ENCODE peak calls at places on chromosomes 12 and 14, in six cellular contexts. One of them, this sample, is unnamed.

GRCh38 chr12:69252033-69252432 is 12.7 kb downstream of the CPSF6 start:
- DNase-seq in cardiac muscle cell: no peak
- DNase-seq in astrocyte: no peak
- DNase-seq in aorta: no peak
- DNase-seq in left ventricle myocardium inferior: no peak
- DNase-seq in PC-3: no peak
- DNase-seq in this sample: no peak

GRCh38 chr12:41286426-41286825 is 98.3 kb downstream of the PDZRN4 start:
- DNase-seq in cardiac muscle cell: peak; percentile 34
- DNase-seq in astrocyte: no peak
- DNase-seq in aorta: no peak
- DNase-seq in left ventricle myocardium inferior: no peak
- DNase-seq in PC-3: peak; percentile 42
- DNase-seq in this sample: peak; percentile 45

GRCh38 chr14:92986254-92987147 is 63.6 kb downstream of the CHGA start:
- DNase-seq in cardiac muscle cell: no peak
- DNase-seq in astrocyte: peak; percentile 32
- DNase-seq in aorta: peak; percentile 64
- DNase-seq in left ventricle myocardium inferior: no peak
- DNase-seq in PC-3: peak; percentile 86
- DNase-seq in this sample: peak; percentile 53

GRCh38 chr12:1328385-1328784 is 266.0 kb downstream of the FBXL14 start:
- DNase-seq in cardiac muscle cell: no peak
- DNase-seq in astrocyte: no peak
- DNase-seq in aorta: peak; percentile 83
- DNase-seq in left ventricle myocardium inferior: peak; percentile 47
- DNase-seq in PC-3: no peak
- DNase-seq in this sample: no peak

GRCh38 chr12:39061576-39061975 is 156.2 kb upstream of the CPNE8 start:
- DNase-seq in cardiac muscle cell: no peak
- DNase-seq in astrocyte: no peak
- DNase-seq in aorta: no peak
- DNase-seq in left ventricle myocardium inferior: no peak
- DNase-seq in PC-3: no peak
- DNase-seq in this sample: no peak

GRCh38 chr14:76546426-76547221 is 170.7 kb downstream of the ESRRB start:
- DNase-seq in cardiac muscle cell: peak; percentile 67
- DNase-seq in astrocyte: no peak
- DNase-seq in aorta: no peak
- DNase-seq in left ventricle myocardium inferior: no peak
- DNase-seq in PC-3: peak; percentile 29
- DNase-seq in this sample: peak; percentile 66

GRCh38 chr12:116066381-116067230 is 210.9 kb downstream of the MED13L start:
- DNase-seq in cardiac muscle cell: peak; percentile 67
- DNase-seq in astrocyte: no peak
- DNase-seq in aorta: peak; percentile 64
- DNase-seq in left ventricle myocardium inferior: peak; percentile 23
- DNase-seq in PC-3: peak; percentile 66
- DNase-seq in this sample: peak; percentile 48

GRCh38 chr12:88472248-88472647 is 108.0 kb downstream of the KITLG start:
- DNase-seq in cardiac muscle cell: no peak
- DNase-seq in astrocyte: peak; percentile 40
- DNase-seq in aorta: no peak
- DNase-seq in left ventricle myocardium inferior: no peak
- DNase-seq in PC-3: peak; percentile 39
- DNase-seq in this sample: peak; percentile 49

GRCh38 chr14:92609955-92610354 is 96.4 kb downstream of the RIN3 start:
- DNase-seq in cardiac muscle cell: no peak
- DNase-seq in astrocyte: no peak
- DNase-seq in aorta: no peak
- DNase-seq in left ventricle myocardium inferior: no peak
- DNase-seq in PC-3: no peak
- DNase-seq in this sample: peak; percentile 75

GRCh38 chr12:132066345-132066685 is 77.8 kb downstream of the DDX51 start:
- DNase-seq in cardiac muscle cell: no peak
- DNase-seq in astrocyte: no peak
- DNase-seq in aorta: no peak
- DNase-seq in left ventricle myocardium inferior: no peak
- DNase-seq in PC-3: no peak
- DNase-seq in this sample: no peak

GRCh38 chr14:102772781-102773570 is 4.3 kb upstream of the TRAF3 start:
- DNase-seq in cardiac muscle cell: peak; percentile 41
- DNase-seq in astrocyte: no peak
- DNase-seq in aorta: peak; percentile 30
- DNase-seq in left ventricle myocardium inferior: no peak
- DNase-seq in PC-3: no peak
- DNase-seq in this sample: no peak

GRCh38 chr14:87066221-87066817 is 926.7 kb downstream of the GALC start:
- DNase-seq in cardiac muscle cell: peak; percentile 12
- DNase-seq in astrocyte: no peak
- DNase-seq in aorta: no peak
- DNase-seq in left ventricle myocardium inferior: no peak
- DNase-seq in PC-3: peak; percentile 3
- DNase-seq in this sample: peak; percentile 22

GRCh38 chr14:23114669-23115491 is 4.2 kb downstream of the CEBPE start:
- DNase-seq in cardiac muscle cell: no peak
- DNase-seq in astrocyte: peak; percentile 98
- DNase-seq in aorta: peak; percentile 69
- DNase-seq in left ventricle myocardium inferior: no peak
- DNase-seq in PC-3: peak; percentile 93
- DNase-seq in this sample: peak; percentile 97

GRCh38 chr14:69464829-69465228 is 19.7 kb upstream of the PLEKHD1 start:
- DNase-seq in cardiac muscle cell: no peak
- DNase-seq in astrocyte: peak; percentile 95
- DNase-seq in aorta: no peak
- DNase-seq in left ventricle myocardium inferior: no peak
- DNase-seq in PC-3: peak; percentile 92
- DNase-seq in this sample: no peak

GRCh38 chr12:76639646-76640045 is 80.1 kb upstream of the OSBPL8 start:
- DNase-seq in cardiac muscle cell: no peak
- DNase-seq in astrocyte: no peak
- DNase-seq in aorta: no peak
- DNase-seq in left ventricle myocardium inferior: no peak
- DNase-seq in PC-3: no peak
- DNase-seq in this sample: no peak

GRCh38 chr14:93005135-93005813 is 82.3 kb downstream of the CHGA start:
- DNase-seq in cardiac muscle cell: no peak
- DNase-seq in astrocyte: no peak
- DNase-seq in aorta: no peak
- DNase-seq in left ventricle myocardium inferior: no peak
- DNase-seq in PC-3: no peak
- DNase-seq in this sample: no peak

GRCh38 chr12:119749666-119750065 is 81.7 kb downstream of the PRKAB1 start:
- DNase-seq in cardiac muscle cell: no peak
- DNase-seq in astrocyte: peak; percentile 17
- DNase-seq in aorta: no peak
- DNase-seq in left ventricle myocardium inferior: no peak
- DNase-seq in PC-3: no peak
- DNase-seq in this sample: no peak

GRCh38 chr14:70257526-70257925 is 68.8 kb upstream of the SLC8A3 start:
- DNase-seq in cardiac muscle cell: no peak
- DNase-seq in astrocyte: no peak
- DNase-seq in aorta: no peak
- DNase-seq in left ventricle myocardium inferior: no peak
- DNase-seq in PC-3: peak; percentile 64
- DNase-seq in this sample: peak; percentile 19

GRCh38 chr14:93745603-93746273 is 42.5 kb downstream of the PRIMA1 start:
- DNase-seq in cardiac muscle cell: peak; percentile 30
- DNase-seq in astrocyte: no peak
- DNase-seq in aorta: no peak
- DNase-seq in left ventricle myocardium inferior: no peak
- DNase-seq in PC-3: no peak
- DNase-seq in this sample: no peak

GRCh38 chr12:5690240-5690639 is 254.8 kb downstream of the ANO2 start:
- DNase-seq in cardiac muscle cell: no peak
- DNase-seq in astrocyte: no peak
- DNase-seq in aorta: no peak
- DNase-seq in left ventricle myocardium inferior: no peak
- DNase-seq in PC-3: no peak
- DNase-seq in this sample: no peak

GRCh38 chr12:5692850-5693249 is 252.2 kb downstream of the ANO2 start:
- DNase-seq in cardiac muscle cell: no peak
- DNase-seq in astrocyte: no peak
- DNase-seq in aorta: no peak
- DNase-seq in left ventricle myocardium inferior: no peak
- DNase-seq in PC-3: no peak
- DNase-seq in this sample: no peak

GRCh38 chr12:5689773-5690172 is 255.3 kb downstream of the ANO2 start:
- DNase-seq in cardiac muscle cell: no peak
- DNase-seq in astrocyte: no peak
- DNase-seq in aorta: no peak
- DNase-seq in left ventricle myocardium inferior: no peak
- DNase-seq in PC-3: no peak
- DNase-seq in this sample: no peak

GRCh38 chr12:5694759-5695409 is 250.2 kb downstream of the ANO2 start:
- DNase-seq in cardiac muscle cell: peak; percentile 12
- DNase-seq in astrocyte: peak; percentile 47
- DNase-seq in aorta: no peak
- DNase-seq in left ventricle myocardium inferior: no peak
- DNase-seq in PC-3: no peak
- DNase-seq in this sample: peak; percentile 76

DNA sequence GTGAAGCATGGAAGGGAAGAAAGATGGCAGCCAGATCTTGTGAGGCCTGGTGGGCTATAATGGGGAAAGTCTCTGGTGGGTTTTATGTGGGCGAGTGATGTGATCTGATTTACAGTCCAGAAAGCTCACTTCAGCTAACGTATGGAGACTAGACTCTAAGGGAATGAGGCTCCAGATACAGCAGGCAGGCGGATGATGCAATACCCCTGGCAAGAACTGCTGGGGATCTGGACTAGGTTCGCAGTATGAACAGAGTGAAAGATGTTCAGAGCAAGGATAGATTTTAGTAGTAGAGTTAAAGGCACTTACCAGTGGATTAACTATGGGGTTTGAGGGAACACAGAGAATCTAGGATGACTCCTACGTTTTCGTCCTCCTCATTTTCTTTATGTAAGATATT is 253.1 kb downstream of the ANO2 start:
- DNase-seq in cardiac muscle cell: no peak
- DNase-seq in astrocyte: no peak
- DNase-seq in aorta: no peak
- DNase-seq in left ventricle myocardium inferior: peak; percentile 28
- DNase-seq in PC-3: no peak
- DNase-seq in this sample: no peak
- H3K27me3 ChIP-seq in cardiac muscle cell: no peaks in the 10 kb centered on the region
- H3K27me3 ChIP-seq in astrocyte: no peaks in the 10 kb centered on the region
- H3K27me3 ChIP-seq in aorta: no peaks in the 10 kb centered on the region
- H3K27me3 ChIP-seq in left ventricle myocardium inferior: peaks cover 7% of the 10 kb centered on the region
- H3K27me3 ChIP-seq in PC-3: no peaks in the 10 kb centered on the region
- H3K27me3 ChIP-seq in this sample: no peaks in the 10 kb centered on the region

GRCh38 chr12:5713599-5714001 is 231.5 kb downstream of the ANO2 start:
- DNase-seq in cardiac muscle cell: no peak
- DNase-seq in astrocyte: no peak
- DNase-seq in aorta: no peak
- DNase-seq in left ventricle myocardium inferior: peak; percentile 18
- DNase-seq in PC-3: no peak
- DNase-seq in this sample: no peak
- H3K27me3 ChIP-seq in cardiac muscle cell: no peaks in the 10 kb centered on the region
- H3K27me3 ChIP-seq in astrocyte: no peaks in the 10 kb centered on the region
- H3K27me3 ChIP-seq in aorta: no peaks in the 10 kb centered on the region
- H3K27me3 ChIP-seq in left ventricle myocardium inferior: peaks cover 7% of the 10 kb centered on the region
- H3K27me3 ChIP-seq in PC-3: peaks cover 17% of the 10 kb centered on the region
- H3K27me3 ChIP-seq in this sample: no peaks in the 10 kb centered on the region

GRCh38 chr12:49541140-49541861 is 2.5 kb downstream of the KCNH3 start:
- DNase-seq in cardiac muscle cell: peak; percentile 8
- DNase-seq in astrocyte: no peak
- DNase-seq in aorta: no peak
- DNase-seq in left ventricle myocardium inferior: no peak
- DNase-seq in PC-3: no peak
- DNase-seq in this sample: no peak
- H3K27me3 ChIP-seq in cardiac muscle cell: peaks cover 99% of the 10 kb centered on the region
- H3K27me3 ChIP-seq in astrocyte: peaks cover 54% of the 10 kb centered on the region
- H3K27me3 ChIP-seq in aorta: no peaks in the 10 kb centered on the region
- H3K27me3 ChIP-seq in left ventricle myocardium inferior: peaks cover 72% of the 10 kb centered on the region
- H3K27me3 ChIP-seq in PC-3: peaks cover 11% of the 10 kb centered on the region
- H3K27me3 ChIP-seq in this sample: peaks cover 18% of the 10 kb centered on the region

DNA sequence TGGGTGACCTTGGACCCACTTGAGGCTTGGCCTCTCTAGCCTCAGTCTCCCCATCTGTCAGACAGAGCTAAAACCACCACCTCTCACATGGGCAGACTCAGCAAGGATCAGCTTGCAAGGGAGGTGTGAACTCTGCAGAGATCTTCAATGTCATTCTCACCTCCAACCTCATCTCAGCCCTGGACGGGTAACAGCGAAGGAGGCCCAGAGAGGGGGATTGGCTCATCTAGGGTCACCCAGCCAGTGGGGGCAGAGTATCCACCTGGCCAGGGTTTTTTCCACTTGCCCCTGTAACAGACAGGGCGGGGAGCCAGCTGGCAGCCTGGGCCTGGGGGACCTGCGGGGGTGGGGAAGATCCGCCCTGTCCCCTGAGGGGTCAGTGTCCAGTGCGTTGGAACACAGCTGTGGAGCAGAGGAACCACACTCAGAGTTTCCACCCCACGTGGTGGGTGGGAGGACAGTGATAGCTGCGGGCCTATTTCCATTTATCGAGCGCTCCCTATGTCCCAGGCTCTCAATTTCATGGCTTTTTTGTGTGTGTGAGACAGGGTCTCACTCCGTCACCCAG is 27.4 kb downstream of the DTX1 start:
- DNase-seq in cardiac muscle cell: no peak
- DNase-seq in astrocyte: no peak
- DNase-seq in aorta: no peak
- DNase-seq in left ventricle myocardium inferior: peak; percentile 62
- DNase-seq in PC-3: no peak
- DNase-seq in this sample: no peak
- H3K27me3 ChIP-seq in cardiac muscle cell: peaks cover 3% of the 10 kb centered on the region
- H3K27me3 ChIP-seq in astrocyte: no peaks in the 10 kb centered on the region
- H3K27me3 ChIP-seq in aorta: no peaks in the 10 kb centered on the region
- H3K27me3 ChIP-seq in left ventricle myocardium inferior: peaks cover 92% of the 10 kb centered on the region
- H3K27me3 ChIP-seq in PC-3: no peaks in the 10 kb centered on the region
- H3K27me3 ChIP-seq in this sample: peaks cover 3% of the 10 kb centered on the region

DNA sequence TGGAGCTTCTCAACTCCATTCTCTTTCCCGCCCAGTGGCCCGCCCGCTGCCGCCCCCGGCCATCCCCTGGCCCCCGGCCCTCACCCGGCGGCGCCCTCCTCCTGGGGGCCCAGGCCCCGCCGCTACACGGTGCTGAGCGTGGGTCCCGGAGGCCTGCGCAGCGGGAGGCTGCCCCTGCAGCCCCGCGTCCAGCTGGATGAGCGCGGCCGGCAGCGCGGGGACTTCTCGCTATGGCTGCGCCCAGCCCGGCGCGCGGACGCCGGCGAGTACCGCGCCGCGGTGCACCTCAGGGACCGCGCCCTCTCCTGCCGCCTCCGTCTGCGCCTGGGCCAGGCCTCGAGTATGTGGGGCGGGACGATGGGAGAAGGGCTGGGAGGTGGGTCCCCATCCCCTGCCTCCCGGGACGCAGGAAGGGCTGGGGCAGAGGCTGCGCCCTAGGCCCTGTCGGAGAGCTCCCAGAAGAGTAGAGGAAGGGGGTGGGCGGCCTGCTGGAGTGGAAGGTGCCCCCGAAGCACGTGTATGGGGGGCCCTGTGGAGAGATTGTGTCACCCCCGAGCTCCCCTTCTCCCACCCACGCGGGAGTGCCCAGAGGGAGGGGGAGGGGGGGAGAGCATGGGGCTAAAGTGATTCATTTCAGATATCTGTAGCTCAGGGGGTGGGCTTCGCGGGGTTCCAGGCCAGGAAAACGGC is 1.5 kb downstream of the LAG3 start:
- DNase-seq in cardiac muscle cell: peak; percentile 44
- DNase-seq in astrocyte: no peak
- DNase-seq in aorta: no peak
- DNase-seq in left ventricle myocardium inferior: no peak
- DNase-seq in PC-3: no peak
- DNase-seq in this sample: no peak
- H3K27me3 ChIP-seq in cardiac muscle cell: peaks cover 29% of the 10 kb centered on the region
- H3K27me3 ChIP-seq in astrocyte: no peaks in the 10 kb centered on the region
- H3K27me3 ChIP-seq in aorta: no peaks in the 10 kb centered on the region
- H3K27me3 ChIP-seq in left ventricle myocardium inferior: peaks cover 29% of the 10 kb centered on the region
- H3K27me3 ChIP-seq in PC-3: no peaks in the 10 kb centered on the region
- H3K27me3 ChIP-seq in this sample: no peaks in the 10 kb centered on the region